ENCODE peak calls at places on chromosomes 16 and 17, in ten cellular contexts. One of them, this sample, is unnamed.
A peak's percentile ranks its signal among the peaks of the same experiment; 100 is the strongest.

GRCh38 chr17:9576521-9577401 is at the start of gene CFAP52:
- DNase-seq in PC-9: peak; percentile 73
- DNase-seq in HCT116: peak; percentile 48
- DNase-seq in SK-N-SH: peak; percentile 82
- DNase-seq in GM23338: peak; percentile 94
- DNase-seq in OCI-LY7: peak; percentile 60
- DNase-seq in MM.1S: peak; percentile 72
- DNase-seq in GM23248: peak; percentile 90
- DNase-seq in hepatocyte: peak; percentile 86
- DNase-seq in PC-3: peak; percentile 64
- DNase-seq in this sample: peak; percentile 91

GRCh38 chr17:49616546-49617205 is 41.0 kb downstream of the NXPH3 start:
- DNase-seq in PC-9: no peak
- DNase-seq in HCT116: no peak
- DNase-seq in SK-N-SH: no peak
- DNase-seq in GM23338: no peak
- DNase-seq in OCI-LY7: no peak
- DNase-seq in MM.1S: peak; percentile 95
- DNase-seq in GM23248: peak; percentile 68
- DNase-seq in hepatocyte: no peak
- DNase-seq in PC-3: no peak
- DNase-seq in this sample: no peak

GRCh38 chr17:29155235-29155965 is 24.8 kb downstream of the MYO18A start:
- DNase-seq in PC-9: peak; percentile 88
- DNase-seq in HCT116: peak; percentile 72
- DNase-seq in SK-N-SH: peak; percentile 66
- DNase-seq in GM23338: no peak
- DNase-seq in OCI-LY7: no peak
- DNase-seq in MM.1S: peak; percentile 35
- DNase-seq in GM23248: peak; percentile 80
- DNase-seq in hepatocyte: peak; percentile 82
- DNase-seq in PC-3: peak; percentile 74
- DNase-seq in this sample: no peak

GRCh38 chr17:17156511-17156910 is 49.6 kb downstream of the PLD6 start:
- DNase-seq in PC-9: no peak
- DNase-seq in HCT116: no peak
- DNase-seq in SK-N-SH: no peak
- DNase-seq in GM23338: no peak
- DNase-seq in OCI-LY7: no peak
- DNase-seq in MM.1S: no peak
- DNase-seq in GM23248: peak; percentile 88
- DNase-seq in hepatocyte: no peak
- DNase-seq in PC-3: no peak
- DNase-seq in this sample: no peak

GRCh38 chr17:81523139-81524062 is 4.8 kb upstream of the FSCN2 start:
- DNase-seq in PC-9: no peak
- DNase-seq in HCT116: no peak
- DNase-seq in SK-N-SH: peak; percentile 85
- DNase-seq in GM23338: peak; percentile 92
- DNase-seq in OCI-LY7: peak; percentile 62
- DNase-seq in MM.1S: no peak
- DNase-seq in GM23248: peak; percentile 89
- DNase-seq in hepatocyte: peak; percentile 83
- DNase-seq in PC-3: peak; percentile 15
- DNase-seq in this sample: peak; percentile 80

GRCh38 chr17:77327566-77328463 is 187.0 kb downstream of the SEC14L1 start:
- DNase-seq in PC-9: no peak
- DNase-seq in HCT116: no peak
- DNase-seq in SK-N-SH: peak; percentile 28
- DNase-seq in GM23338: no peak
- DNase-seq in OCI-LY7: peak; percentile 53
- DNase-seq in MM.1S: no peak
- DNase-seq in GM23248: no peak
- DNase-seq in hepatocyte: peak; percentile 41
- DNase-seq in PC-3: no peak
- DNase-seq in this sample: no peak

GRCh38 chr17:81046770-81047359 is 11.9 kb downstream of the BAIAP2 start:
- DNase-seq in PC-9: no peak
- DNase-seq in HCT116: no peak
- DNase-seq in SK-N-SH: no peak
- DNase-seq in GM23338: no peak
- DNase-seq in OCI-LY7: no peak
- DNase-seq in MM.1S: no peak
- DNase-seq in GM23248: no peak
- DNase-seq in hepatocyte: no peak
- DNase-seq in PC-3: peak; percentile 21
- DNase-seq in this sample: no peak

GRCh38 chr17:2042355-2042929 is 620 bp downstream of the OVCA2 start:
- DNase-seq in PC-9: no peak
- DNase-seq in HCT116: no peak
- DNase-seq in SK-N-SH: peak; percentile 65
- DNase-seq in GM23338: peak; percentile 46
- DNase-seq in OCI-LY7: no peak
- DNase-seq in MM.1S: peak; percentile 23
- DNase-seq in GM23248: peak; percentile 77
- DNase-seq in hepatocyte: peak; percentile 77
- DNase-seq in PC-3: no peak
- DNase-seq in this sample: no peak

GRCh38 chr16:47928008-47928407 is 227.8 kb downstream of the ABCC12 start:
- DNase-seq in PC-9: no peak
- DNase-seq in HCT116: peak; percentile 24
- DNase-seq in SK-N-SH: no peak
- DNase-seq in GM23338: peak; percentile 52
- DNase-seq in OCI-LY7: peak; percentile 18
- DNase-seq in MM.1S: peak; percentile 11
- DNase-seq in GM23248: no peak
- DNase-seq in hepatocyte: no peak
- DNase-seq in PC-3: peak; percentile 11
- DNase-seq in this sample: peak; percentile 65

GRCh38 chr17:62627904-62628603 is 584 bp downstream of the MRC2 start:
- DNase-seq in PC-9: no peak
- DNase-seq in HCT116: no peak
- DNase-seq in SK-N-SH: peak; percentile 91
- DNase-seq in GM23338: peak; percentile 30
- DNase-seq in OCI-LY7: no peak
- DNase-seq in MM.1S: no peak
- DNase-seq in GM23248: peak; percentile 85
- DNase-seq in hepatocyte: peak; percentile 70
- DNase-seq in PC-3: peak; percentile 30
- DNase-seq in this sample: no peak

GRCh38 chr16:31010539-31010938 is at the start of gene STX1B:
- DNase-seq in PC-9: no peak
- DNase-seq in HCT116: no peak
- DNase-seq in SK-N-SH: peak; percentile 100
- DNase-seq in GM23338: peak; percentile 96
- DNase-seq in OCI-LY7: no peak
- DNase-seq in MM.1S: no peak
- DNase-seq in GM23248: peak; percentile 59
- DNase-seq in hepatocyte: peak; percentile 55
- DNase-seq in PC-3: no peak
- DNase-seq in this sample: no peak

GRCh38 chr17:77374170-77374936 is 233.6 kb downstream of the SEC14L1 start:
- DNase-seq in PC-9: no peak
- DNase-seq in HCT116: no peak
- DNase-seq in SK-N-SH: peak; percentile 93
- DNase-seq in GM23338: peak; percentile 92
- DNase-seq in OCI-LY7: peak; percentile 78
- DNase-seq in MM.1S: no peak
- DNase-seq in GM23248: peak; percentile 86
- DNase-seq in hepatocyte: peak; percentile 94
- DNase-seq in PC-3: no peak
- DNase-seq in this sample: peak; percentile 52

GRCh38 chr17:36949461-36949927 is 740 bp downstream of the AATF start:
- DNase-seq in PC-9: no peak
- DNase-seq in HCT116: no peak
- DNase-seq in SK-N-SH: no peak
- DNase-seq in GM23338: no peak
- DNase-seq in OCI-LY7: no peak
- DNase-seq in MM.1S: no peak
- DNase-seq in GM23248: no peak
- DNase-seq in hepatocyte: no peak
- DNase-seq in PC-3: peak; percentile 15
- DNase-seq in this sample: no peak

GRCh38 chr17:78878871-78879270 is 24.1 kb downstream of the CEP295NL start:
- DNase-seq in PC-9: no peak
- DNase-seq in HCT116: no peak
- DNase-seq in SK-N-SH: no peak
- DNase-seq in GM23338: no peak
- DNase-seq in OCI-LY7: no peak
- DNase-seq in MM.1S: no peak
- DNase-seq in GM23248: no peak
- DNase-seq in hepatocyte: no peak
- DNase-seq in PC-3: no peak
- DNase-seq in this sample: no peak

GRCh38 chr17:78878261-78878660 is 24.7 kb downstream of the CEP295NL start:
- DNase-seq in PC-9: no peak
- DNase-seq in HCT116: no peak
- DNase-seq in SK-N-SH: no peak
- DNase-seq in GM23338: no peak
- DNase-seq in OCI-LY7: no peak
- DNase-seq in MM.1S: no peak
- DNase-seq in GM23248: no peak
- DNase-seq in hepatocyte: no peak
- DNase-seq in PC-3: no peak
- DNase-seq in this sample: no peak

GRCh38 chr17:78883090-78883532 is 19.9 kb downstream of the CEP295NL start:
- DNase-seq in PC-9: peak; percentile 94
- DNase-seq in HCT116: peak; percentile 71
- DNase-seq in SK-N-SH: peak; percentile 94
- DNase-seq in GM23338: no peak
- DNase-seq in OCI-LY7: no peak
- DNase-seq in MM.1S: no peak
- DNase-seq in GM23248: peak; percentile 95
- DNase-seq in hepatocyte: peak; percentile 86
- DNase-seq in PC-3: peak; percentile 94
- DNase-seq in this sample: peak; percentile 47

GRCh38 chr17:78882546-78883089 is 20.4 kb downstream of the CEP295NL start:
- DNase-seq in PC-9: peak; percentile 51
- DNase-seq in HCT116: no peak
- DNase-seq in SK-N-SH: peak; percentile 88
- DNase-seq in GM23338: no peak
- DNase-seq in OCI-LY7: no peak
- DNase-seq in MM.1S: no peak
- DNase-seq in GM23248: peak; percentile 51
- DNase-seq in hepatocyte: no peak
- DNase-seq in PC-3: no peak
- DNase-seq in this sample: no peak

DNA sequence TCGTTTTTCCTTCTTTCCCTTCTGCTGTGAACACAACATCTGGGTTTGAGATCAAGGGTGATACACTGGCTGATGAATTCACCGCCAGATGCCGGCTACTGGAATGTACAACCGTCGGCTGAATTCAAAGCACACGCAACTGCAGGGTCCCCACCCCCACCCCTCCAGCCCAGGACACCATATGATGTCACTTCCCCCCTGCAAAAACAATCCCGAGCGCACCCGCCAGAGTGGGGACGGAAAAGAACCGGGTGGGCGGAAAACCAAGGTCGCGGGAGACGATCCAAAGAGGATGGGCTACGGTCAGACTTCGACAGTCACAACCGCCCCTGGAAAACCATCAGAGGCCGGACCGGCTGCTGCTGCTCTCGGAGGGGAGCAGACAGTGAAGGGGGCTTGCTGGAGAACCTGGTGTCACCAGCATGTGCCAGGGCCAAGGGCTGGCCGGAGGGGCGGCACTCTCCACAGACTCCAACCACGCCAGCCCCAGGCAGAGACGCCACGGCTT is 23.3 kb downstream of the CEP295NL start:
- DNase-seq in PC-9: no peak
- DNase-seq in HCT116: no peak
- DNase-seq in SK-N-SH: peak; percentile 76
- DNase-seq in GM23338: no peak
- DNase-seq in OCI-LY7: no peak
- DNase-seq in MM.1S: no peak
- DNase-seq in GM23248: peak; percentile 94
- DNase-seq in hepatocyte: peak; percentile 66
- DNase-seq in PC-3: no peak
- DNase-seq in this sample: no peak
- H3K27ac ChIP-seq in PC-9: no peak overlapping the region
- H3K27ac ChIP-seq in HCT116: no peak overlapping the region
- H3K27ac ChIP-seq in SK-N-SH: peak overlapping the region; percentile 65
- H3K27ac ChIP-seq in GM23338: peak overlapping the region; percentile 45
- H3K27ac ChIP-seq in OCI-LY7: no peak overlapping the region
- H3K27ac ChIP-seq in MM.1S: no peak overlapping the region
- H3K27ac ChIP-seq in GM23248: peak overlapping the region; percentile 81
- H3K27ac ChIP-seq in hepatocyte: peak overlapping the region; percentile 89
- H3K27ac ChIP-seq in PC-3: no peak overlapping the region
- H3K27ac ChIP-seq in this sample: no peak overlapping the region

GRCh38 chr17:21029515-21029914 is 13.3 kb downstream of the USP22 start:
- DNase-seq in PC-9: no peak
- DNase-seq in HCT116: no peak
- DNase-seq in SK-N-SH: no peak
- DNase-seq in GM23338: no peak
- DNase-seq in OCI-LY7: no peak
- DNase-seq in MM.1S: no peak
- DNase-seq in GM23248: peak; percentile 50
- DNase-seq in hepatocyte: no peak
- DNase-seq in PC-3: no peak
- DNase-seq in this sample: no peak
- H3K9me2 ChIP-seq in PC-9: no peaks in the 10 kb centered on the region
- H3K9me2 ChIP-seq in HCT116: no peaks in the 10 kb centered on the region
- H3K9me2 ChIP-seq in SK-N-SH: no peaks in the 10 kb centered on the region
- H3K9me2 ChIP-seq in GM23338: no peaks in the 10 kb centered on the region
- H3K9me2 ChIP-seq in OCI-LY7: no peaks in the 10 kb centered on the region
- H3K9me2 ChIP-seq in MM.1S: no peaks in the 10 kb centered on the region
- H3K9me2 ChIP-seq in GM23248: no peaks in the 10 kb centered on the region
- H3K9me2 ChIP-seq in hepatocyte: no peaks in the 10 kb centered on the region
- H3K9me2 ChIP-seq in PC-3: no peaks in the 10 kb centered on the region
- H3K9me2 ChIP-seq in this sample: no peaks in the 10 kb centered on the region

GRCh38 chr16:27352026-27352425 is 38.3 kb downstream of the IL4R start:
- DNase-seq in PC-9: no peak
- DNase-seq in HCT116: no peak
- DNase-seq in SK-N-SH: no peak
- DNase-seq in GM23338: no peak
- DNase-seq in OCI-LY7: no peak
- DNase-seq in MM.1S: no peak
- DNase-seq in GM23248: no peak
- DNase-seq in hepatocyte: no peak
- DNase-seq in PC-3: no peak
- DNase-seq in this sample: no peak
- H3K36me3 ChIP-seq in PC-9: peaks cover 43% of the 10 kb centered on the region
- H3K36me3 ChIP-seq in HCT116: peaks cover 53% of the 10 kb centered on the region
- H3K36me3 ChIP-seq in SK-N-SH: peaks cover 3% of the 10 kb centered on the region
- H3K36me3 ChIP-seq in GM23338: peaks cover 3% of the 10 kb centered on the region
- H3K36me3 ChIP-seq in OCI-LY7: peaks cover 94% of the 10 kb centered on the region
- H3K36me3 ChIP-seq in MM.1S: no peaks in the 10 kb centered on the region
- H3K36me3 ChIP-seq in GM23248: peaks cover 32% of the 10 kb centered on the region
- H3K36me3 ChIP-seq in hepatocyte: peaks cover 4% of the 10 kb centered on the region
- H3K36me3 ChIP-seq in PC-3: peaks cover 16% of the 10 kb centered on the region
- H3K36me3 ChIP-seq in this sample: no peaks in the 10 kb centered on the region

DNA sequence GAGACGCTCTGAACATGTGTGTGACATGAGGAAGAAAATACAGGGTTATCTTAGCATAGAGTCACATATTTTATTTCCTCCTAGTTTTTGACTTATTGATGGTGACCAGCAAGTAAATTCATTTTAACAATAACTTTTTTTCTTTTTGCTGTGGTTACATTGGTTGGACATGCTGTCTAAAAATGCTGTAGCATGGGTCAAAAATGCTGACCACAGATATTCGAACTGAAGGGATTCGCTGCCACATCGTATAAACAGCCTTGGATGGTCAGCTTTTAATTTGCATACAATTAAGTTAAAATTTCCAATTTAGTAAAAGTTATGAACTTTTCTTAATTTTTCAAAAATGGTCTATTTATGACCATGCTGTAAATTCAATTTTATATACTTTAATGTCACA is 30.5 kb downstream of the RPGRIP1L start:
- DNase-seq in PC-9: no peak
- DNase-seq in HCT116: no peak
- DNase-seq in SK-N-SH: no peak
- DNase-seq in GM23338: no peak
- DNase-seq in OCI-LY7: no peak
- DNase-seq in MM.1S: no peak
- DNase-seq in GM23248: no peak
- DNase-seq in hepatocyte: no peak
- DNase-seq in PC-3: no peak
- DNase-seq in this sample: no peak
- H3K27ac ChIP-seq in PC-9: no peak overlapping the region
- H3K27ac ChIP-seq in HCT116: no peak overlapping the region
- H3K27ac ChIP-seq in SK-N-SH: no peak overlapping the region
- H3K27ac ChIP-seq in GM23338: no peak overlapping the region
- H3K27ac ChIP-seq in OCI-LY7: no peak overlapping the region
- H3K27ac ChIP-seq in MM.1S: no peak overlapping the region
- H3K27ac ChIP-seq in GM23248: no peak overlapping the region
- H3K27ac ChIP-seq in hepatocyte: no peak overlapping the region
- H3K27ac ChIP-seq in PC-3: no peak overlapping the region
- H3K27ac ChIP-seq in this sample: peak overlapping the region; percentile 58